ENCODE peak calls at places on chromosomes 11 and 22, in nine cellular contexts. One of them, this sample, is unnamed.

GRCh38 chr11:72724851-72725730 is 27.1 kb downstream of the ARAP1 start:
- DNase-seq in choroid plexus epithelial cell: peak
- DNase-seq in amniotic stem cell: peak
- DNase-seq in KBM-7: peak
- DNase-seq in dermis blood vessel endothelial cell: peak
- DNase-seq in H9: peak
- DNase-seq in body of pancreas: peak
- DNase-seq in EH: peak
- DNase-seq in pancreas: peak
- DNase-seq in this sample: no peak

GRCh38 chr11:63892233-63892632 is 24.7 kb downstream of the RCOR2 start:
- DNase-seq in dermis blood vessel endothelial cell: no peak
- DNase-seq in amniotic stem cell: no peak
- DNase-seq in body of pancreas: no peak
- DNase-seq in H9: no peak
- DNase-seq in EH: peak
- DNase-seq in choroid plexus epithelial cell: peak
- DNase-seq in KBM-7: peak
- DNase-seq in pancreas: no peak
- DNase-seq in this sample: no peak

GRCh38 chr22:22884010-22884887 is 3.4 kb upstream of the IGLL5 start:
- DNase-seq in KBM-7: peak
- DNase-seq in body of pancreas: peak
- DNase-seq in H9: peak
- DNase-seq in EH: peak
- DNase-seq in pancreas: no peak
- DNase-seq in dermis blood vessel endothelial cell: peak
- DNase-seq in amniotic stem cell: no peak
- DNase-seq in choroid plexus epithelial cell: peak
- DNase-seq in this sample: no peak

GRCh38 chr11:8693010-8693551 is 10.5 kb downstream of the RPL27A start:
- DNase-seq in EH: no peak
- DNase-seq in pancreas: no peak
- DNase-seq in amniotic stem cell: no peak
- DNase-seq in H9: no peak
- DNase-seq in body of pancreas: no peak
- DNase-seq in KBM-7: no peak
- DNase-seq in dermis blood vessel endothelial cell: no peak
- DNase-seq in choroid plexus epithelial cell: no peak
- DNase-seq in this sample: no peak

GRCh38 chr11:78957481-78958245 is 383.0 kb upstream of the NARS2 start:
- DNase-seq in pancreas: no peak
- DNase-seq in EH: peak
- DNase-seq in KBM-7: no peak
- DNase-seq in amniotic stem cell: no peak
- DNase-seq in dermis blood vessel endothelial cell: no peak
- DNase-seq in body of pancreas: no peak
- DNase-seq in choroid plexus epithelial cell: peak
- DNase-seq in H9: no peak
- DNase-seq in this sample: no peak

GRCh38 chr11:60871378-60872061 is 4.2 kb downstream of the ZP1 start:
- DNase-seq in body of pancreas: no peak
- DNase-seq in amniotic stem cell: no peak
- DNase-seq in pancreas: no peak
- DNase-seq in choroid plexus epithelial cell: peak
- DNase-seq in dermis blood vessel endothelial cell: no peak
- DNase-seq in KBM-7: no peak
- DNase-seq in H9: no peak
- DNase-seq in EH: peak
- DNase-seq in this sample: no peak

GRCh38 chr11:70918242-70918641 is 334.1 kb downstream of the SHANK2 start:
- DNase-seq in amniotic stem cell: no peak
- DNase-seq in pancreas: peak
- DNase-seq in dermis blood vessel endothelial cell: no peak
- DNase-seq in choroid plexus epithelial cell: no peak
- DNase-seq in EH: no peak
- DNase-seq in H9: no peak
- DNase-seq in body of pancreas: no peak
- DNase-seq in KBM-7: no peak
- DNase-seq in this sample: no peak

GRCh38 chr22:39273950-39274887 is 29.4 kb upstream of the PDGFB start:
- DNase-seq in KBM-7: no peak
- DNase-seq in EH: no peak
- DNase-seq in choroid plexus epithelial cell: no peak
- DNase-seq in dermis blood vessel endothelial cell: no peak
- DNase-seq in amniotic stem cell: no peak
- DNase-seq in H9: no peak
- DNase-seq in pancreas: no peak
- DNase-seq in body of pancreas: no peak
- DNase-seq in this sample: no peak

GRCh38 chr22:37258810-37259472 is 14.9 kb upstream of the RAC2 start:
- DNase-seq in EH: no peak
- DNase-seq in dermis blood vessel endothelial cell: no peak
- DNase-seq in choroid plexus epithelial cell: no peak
- DNase-seq in pancreas: no peak
- DNase-seq in amniotic stem cell: no peak
- DNase-seq in H9: peak
- DNase-seq in KBM-7: no peak
- DNase-seq in body of pancreas: no peak
- DNase-seq in this sample: no peak

GRCh38 chr11:120527111-120527748 is 15.7 kb downstream of the GRIK4 start:
- DNase-seq in KBM-7: no peak
- DNase-seq in dermis blood vessel endothelial cell: no peak
- DNase-seq in amniotic stem cell: peak
- DNase-seq in choroid plexus epithelial cell: peak
- DNase-seq in H9: peak
- DNase-seq in pancreas: no peak
- DNase-seq in body of pancreas: no peak
- DNase-seq in EH: peak
- DNase-seq in this sample: no peak

GRCh38 chr22:19178065-19178658 is 374 bp downstream of the SLC25A1 start:
- DNase-seq in H9: no peak
- DNase-seq in choroid plexus epithelial cell: peak
- DNase-seq in body of pancreas: peak
- DNase-seq in amniotic stem cell: no peak
- DNase-seq in dermis blood vessel endothelial cell: peak
- DNase-seq in KBM-7: peak
- DNase-seq in pancreas: peak
- DNase-seq in EH: peak
- DNase-seq in this sample: no peak

GRCh38 chr11:20110908-20111669 is 49.2 kb downstream of the DBX1 start:
- DNase-seq in body of pancreas: peak
- DNase-seq in EH: peak
- DNase-seq in dermis blood vessel endothelial cell: peak
- DNase-seq in choroid plexus epithelial cell: peak
- DNase-seq in amniotic stem cell: no peak
- DNase-seq in pancreas: no peak
- DNase-seq in KBM-7: peak
- DNase-seq in H9: peak
- DNase-seq in this sample: peak

GRCh38 chr11:88709567-88709966 is 356.2 kb downstream of the GRM5 start:
- DNase-seq in dermis blood vessel endothelial cell: peak
- DNase-seq in KBM-7: no peak
- DNase-seq in choroid plexus epithelial cell: no peak
- DNase-seq in pancreas: no peak
- DNase-seq in EH: peak
- DNase-seq in H9: no peak
- DNase-seq in amniotic stem cell: no peak
- DNase-seq in body of pancreas: no peak
- DNase-seq in this sample: no peak

GRCh38 chr11:94077568-94078293 is 50.9 kb upstream of the PANX1 start:
- DNase-seq in EH: no peak
- DNase-seq in body of pancreas: no peak
- DNase-seq in dermis blood vessel endothelial cell: no peak
- DNase-seq in H9: no peak
- DNase-seq in choroid plexus epithelial cell: no peak
- DNase-seq in amniotic stem cell: no peak
- DNase-seq in KBM-7: no peak
- DNase-seq in pancreas: no peak
- DNase-seq in this sample: no peak

GRCh38 chr11:20113147-20113435 is 47.2 kb downstream of the DBX1 start:
- DNase-seq in KBM-7: no peak
- DNase-seq in pancreas: no peak
- DNase-seq in dermis blood vessel endothelial cell: no peak
- DNase-seq in H9: no peak
- DNase-seq in body of pancreas: no peak
- DNase-seq in EH: no peak
- DNase-seq in choroid plexus epithelial cell: peak
- DNase-seq in amniotic stem cell: no peak
- DNase-seq in this sample: no peak

GRCh38 chr22:36009085-36009484 is 19.5 kb downstream of the RBFOX2 start:
- DNase-seq in pancreas: no peak
- DNase-seq in KBM-7: no peak
- DNase-seq in choroid plexus epithelial cell: peak
- DNase-seq in body of pancreas: no peak
- DNase-seq in H9: no peak
- DNase-seq in dermis blood vessel endothelial cell: peak
- DNase-seq in EH: peak
- DNase-seq in amniotic stem cell: no peak
- DNase-seq in this sample: no peak

GRCh38 chr22:31079095-31079642 is 1.9 kb upstream of the SMTN start:
- DNase-seq in H9: peak
- DNase-seq in choroid plexus epithelial cell: no peak
- DNase-seq in pancreas: peak
- DNase-seq in KBM-7: no peak
- DNase-seq in amniotic stem cell: no peak
- DNase-seq in dermis blood vessel endothelial cell: no peak
- DNase-seq in EH: no peak
- DNase-seq in body of pancreas: peak
- DNase-seq in this sample: no peak

GRCh38 chr22:50674606-50675552 is 2.3 kb downstream of the SHANK3 start:
- DNase-seq in H9: peak
- DNase-seq in dermis blood vessel endothelial cell: peak
- DNase-seq in choroid plexus epithelial cell: no peak
- DNase-seq in pancreas: peak
- DNase-seq in EH: no peak
- DNase-seq in body of pancreas: peak
- DNase-seq in amniotic stem cell: no peak
- DNase-seq in KBM-7: peak
- DNase-seq in this sample: no peak

GRCh38 chr11:61730222-61730994 is 22.0 kb upstream of the MYRF start:
- DNase-seq in KBM-7: no peak
- DNase-seq in amniotic stem cell: no peak
- DNase-seq in dermis blood vessel endothelial cell: no peak
- DNase-seq in choroid plexus epithelial cell: no peak
- DNase-seq in body of pancreas: no peak
- DNase-seq in EH: peak
- DNase-seq in pancreas: no peak
- DNase-seq in H9: no peak
- DNase-seq in this sample: no peak

GRCh38 chr11:69635210-69635609 is 5.7 kb upstream of the CCND1 start:
- DNase-seq in body of pancreas: no peak
- DNase-seq in choroid plexus epithelial cell: no peak
- DNase-seq in dermis blood vessel endothelial cell: no peak
- DNase-seq in H9: no peak
- DNase-seq in amniotic stem cell: no peak
- DNase-seq in pancreas: peak
- DNase-seq in KBM-7: no peak
- DNase-seq in EH: no peak
- DNase-seq in this sample: no peak

GRCh38 chr11:65109231-65110198 is 2.2 kb upstream of the TM7SF2 start:
- DNase-seq in body of pancreas: no peak
- DNase-seq in KBM-7: no peak
- DNase-seq in H9: no peak
- DNase-seq in pancreas: peak
- DNase-seq in dermis blood vessel endothelial cell: no peak
- DNase-seq in amniotic stem cell: no peak
- DNase-seq in choroid plexus epithelial cell: no peak
- DNase-seq in EH: no peak
- DNase-seq in this sample: no peak

GRCh38 chr11:105298630-105299029 is 159.1 kb upstream of the CARD18 start:
- DNase-seq in KBM-7: no peak
- DNase-seq in pancreas: no peak
- DNase-seq in amniotic stem cell: no peak
- DNase-seq in choroid plexus epithelial cell: peak
- DNase-seq in H9: no peak
- DNase-seq in body of pancreas: no peak
- DNase-seq in dermis blood vessel endothelial cell: no peak
- DNase-seq in EH: peak
- DNase-seq in this sample: no peak

GRCh38 chr22:44411226-44412135 is 86.6 kb downstream of the RTL6 start:
- DNase-seq in body of pancreas: no peak
- DNase-seq in amniotic stem cell: no peak
- DNase-seq in pancreas: peak
- DNase-seq in EH: no peak
- DNase-seq in choroid plexus epithelial cell: peak
- DNase-seq in dermis blood vessel endothelial cell: no peak
- DNase-seq in KBM-7: no peak
- DNase-seq in H9: peak
- DNase-seq in this sample: no peak

GRCh38 chr11:59221438-59221837 is 8.7 kb upstream of the MPEG1 start:
- DNase-seq in body of pancreas: no peak
- DNase-seq in amniotic stem cell: peak
- DNase-seq in H9: no peak
- DNase-seq in pancreas: no peak
- DNase-seq in EH: peak
- DNase-seq in choroid plexus epithelial cell: peak
- DNase-seq in dermis blood vessel endothelial cell: no peak
- DNase-seq in KBM-7: no peak
- DNase-seq in this sample: peak

GRCh38 chr11:93525601-93526000 is 17.6 kb downstream of the SMCO4 start:
- DNase-seq in dermis blood vessel endothelial cell: no peak
- DNase-seq in H9: no peak
- DNase-seq in pancreas: no peak
- DNase-seq in EH: peak
- DNase-seq in KBM-7: no peak
- DNase-seq in body of pancreas: no peak
- DNase-seq in choroid plexus epithelial cell: peak
- DNase-seq in amniotic stem cell: no peak
- DNase-seq in this sample: no peak

GRCh38 chr11:16964501-16964900 is 49.7 kb downstream of the PLEKHA7 start:
- DNase-seq in KBM-7: no peak
- DNase-seq in pancreas: no peak
- DNase-seq in dermis blood vessel endothelial cell: no peak
- DNase-seq in H9: no peak
- DNase-seq in amniotic stem cell: no peak
- DNase-seq in body of pancreas: no peak
- DNase-seq in choroid plexus epithelial cell: no peak
- DNase-seq in EH: no peak
- DNase-seq in this sample: no peak

GRCh38 chr11:33320814-33321330 is 63.7 kb downstream of the HIPK3 start:
- DNase-seq in body of pancreas: no peak
- DNase-seq in EH: no peak
- DNase-seq in H9: no peak
- DNase-seq in dermis blood vessel endothelial cell: no peak
- DNase-seq in amniotic stem cell: no peak
- DNase-seq in KBM-7: no peak
- DNase-seq in pancreas: no peak
- DNase-seq in choroid plexus epithelial cell: no peak
- DNase-seq in this sample: no peak

GRCh38 chr11:30595929-30596328 is 9.8 kb upstream of the MPPED2 start:
- DNase-seq in choroid plexus epithelial cell: no peak
- DNase-seq in amniotic stem cell: no peak
- DNase-seq in KBM-7: no peak
- DNase-seq in dermis blood vessel endothelial cell: no peak
- DNase-seq in body of pancreas: no peak
- DNase-seq in EH: no peak
- DNase-seq in pancreas: no peak
- DNase-seq in H9: no peak
- DNase-seq in this sample: no peak

GRCh38 chr11:112255075-112255739 is 5.5 kb downstream of the PLET1 start:
- DNase-seq in dermis blood vessel endothelial cell: peak
- DNase-seq in choroid plexus epithelial cell: peak
- DNase-seq in H9: no peak
- DNase-seq in amniotic stem cell: peak
- DNase-seq in body of pancreas: no peak
- DNase-seq in pancreas: no peak
- DNase-seq in KBM-7: peak
- DNase-seq in EH: peak
- DNase-seq in this sample: no peak

GRCh38 chr11:94671553-94672366 is 96.4 kb upstream of the AMOTL1 start:
- DNase-seq in amniotic stem cell: no peak
- DNase-seq in EH: peak
- DNase-seq in H9: no peak
- DNase-seq in dermis blood vessel endothelial cell: no peak
- DNase-seq in pancreas: no peak
- DNase-seq in choroid plexus epithelial cell: peak
- DNase-seq in KBM-7: no peak
- DNase-seq in body of pancreas: no peak
- DNase-seq in this sample: no peak